ENCODE peak calls at places on chromosomes 4 and X, in eight cellular contexts. R, Y, N, H, P, I, X and B are unnamed samples.

GRCh38 chrX:45070116-45071007 is 130.3 kb downstream of the DIPK2B start:
- DNase-seq in R (peak), Y (peak), N (no peak), H (peak), P (peak), I (peak), X (peak), B (peak)

GRCh38 chrX:50458483-50458882 is 12.1 kb downstream of the DGKK start:
- DNase-seq in R (no peak), Y (no peak), N (no peak), H (no peak), P (no peak), I (no peak), X (no peak), B (no peak)

GRCh38 chr4:61934201-61934600 is 734.1 kb downstream of the ADGRL3 start:
- DNase-seq in R (no peak), Y (no peak), N (no peak), H (no peak), P (no peak), I (no peak), X (no peak), B (no peak)

GRCh38 chr4:53476232-53477037 is 99.0 kb downstream of the FIP1L1 start:
- DNase-seq in R (no peak), Y (peak), N (no peak), H (peak), P (no peak), I (peak), X (no peak), B (peak)

GRCh38 chr4:169163947-169164668 is 106.6 kb downstream of the SH3RF1 start:
- DNase-seq in R (no peak), Y (no peak), N (no peak), H (no peak), P (no peak), I (no peak), X (no peak), B (no peak)

GRCh38 chrX:106177106-106177981 is 9.2 kb downstream of the PWWP3B start:
- DNase-seq in R (no peak), Y (peak), N (no peak), H (no peak), P (no peak), I (peak), X (no peak), B (peak)

GRCh38 chrX:149871940-149872339 is 9.0 kb upstream of the MAGEA8 start:
- DNase-seq in R (peak), Y (no peak), N (peak), H (peak), P (peak), I (peak), X (peak), B (peak)

GRCh38 chrX:129772796-129773431 is 6.8 kb upstream of the SASH3 start:
- DNase-seq in R (peak), Y (peak), N (peak), H (no peak), P (peak), I (no peak), X (peak), B (no peak)

GRCh38 chrX:54180403-54180802 is 2.7 kb downstream of the FAM120C start:
- DNase-seq in R (no peak), Y (no peak), N (no peak), H (no peak), P (no peak), I (peak), X (no peak), B (peak)

GRCh38 chr4:140243345-140243753 is 89.4 kb upstream of the MAML3 start:
- DNase-seq in R (peak), Y (no peak), N (peak), H (no peak), P (peak), I (no peak), X (peak), B (no peak)
- H3K4me3 ChIP-seq in R (no peak), Y (no peak), N (no peak), H (no peak), P (no peak), I (no peak), X (no peak), B (no peak)

DNA sequence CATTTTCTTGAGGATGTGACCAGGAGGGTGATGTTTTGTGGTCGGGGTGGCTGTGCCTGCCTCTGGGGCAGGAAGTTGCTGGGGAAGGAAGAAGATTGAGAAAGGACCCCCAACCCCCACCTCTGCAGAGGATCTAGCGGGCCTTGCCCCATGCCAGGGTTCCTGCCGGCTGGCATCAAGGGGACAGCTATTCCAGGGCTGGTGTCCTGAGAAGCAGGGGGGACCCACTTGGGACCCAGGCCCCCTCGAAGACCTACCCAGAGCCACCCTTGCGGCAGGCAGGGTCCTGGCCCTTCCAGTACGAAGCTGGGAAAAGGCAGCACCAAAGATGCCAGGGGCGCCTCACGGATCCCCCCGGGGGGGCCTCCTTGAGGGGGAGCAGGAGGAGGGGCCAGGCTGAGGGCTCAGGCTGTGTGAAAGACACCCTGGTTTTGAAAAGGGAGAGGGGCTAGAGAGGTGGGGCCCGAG is 6.6 kb downstream of the SH3BP2 start:
- DNase-seq in R (no peak), Y (no peak), N (peak), H (no peak), P (no peak), I (no peak), X (peak), B (no peak)
- H3K4me3 ChIP-seq in R (peak), Y (no peak), N (no peak), H (no peak), P (no peak), I (no peak), X (peak), B (no peak)

GRCh38 chr4:1723131-1723801 is 1.9 kb downstream of the TACC3 start:
- DNase-seq in R (peak), Y (no peak), N (no peak), H (no peak), P (no peak), I (no peak), X (peak), B (no peak)
- H3K4me3 ChIP-seq in R (peak), Y (no peak), N (no peak), H (peak), P (no peak), I (peak), X (peak), B (no peak)

GRCh38 chr4:141220271-141220654 is 432 bp upstream of the ZNF330 start:
- DNase-seq in R (no peak), Y (no peak), N (no peak), H (no peak), P (no peak), I (no peak), X (no peak), B (peak)
- H3K4me3 ChIP-seq in R (peak), Y (peak), N (peak), H (peak), P (no peak), I (peak), X (peak), B (peak)

GRCh38 chr4:15005474-15006115 is 3.3 kb downstream of the CPEB2 start:
- DNase-seq in R (no peak), Y (no peak), N (no peak), H (no peak), P (no peak), I (no peak), X (no peak), B (no peak)
- H3K4me3 ChIP-seq in R (peak), Y (peak), N (peak), H (peak), P (no peak), I (peak), X (peak), B (peak)

GRCh38 chrX:139446832-139447231 is 83.7 kb upstream of the F9 start:
- DNase-seq in R (no peak), Y (no peak), N (no peak), H (no peak), P (no peak), I (no peak), X (no peak), B (no peak)
- H3K4me3 ChIP-seq in R (no peak), Y (no peak), N (no peak), H (no peak), P (no peak), I (no peak), X (no peak), B (no peak)

DNA sequence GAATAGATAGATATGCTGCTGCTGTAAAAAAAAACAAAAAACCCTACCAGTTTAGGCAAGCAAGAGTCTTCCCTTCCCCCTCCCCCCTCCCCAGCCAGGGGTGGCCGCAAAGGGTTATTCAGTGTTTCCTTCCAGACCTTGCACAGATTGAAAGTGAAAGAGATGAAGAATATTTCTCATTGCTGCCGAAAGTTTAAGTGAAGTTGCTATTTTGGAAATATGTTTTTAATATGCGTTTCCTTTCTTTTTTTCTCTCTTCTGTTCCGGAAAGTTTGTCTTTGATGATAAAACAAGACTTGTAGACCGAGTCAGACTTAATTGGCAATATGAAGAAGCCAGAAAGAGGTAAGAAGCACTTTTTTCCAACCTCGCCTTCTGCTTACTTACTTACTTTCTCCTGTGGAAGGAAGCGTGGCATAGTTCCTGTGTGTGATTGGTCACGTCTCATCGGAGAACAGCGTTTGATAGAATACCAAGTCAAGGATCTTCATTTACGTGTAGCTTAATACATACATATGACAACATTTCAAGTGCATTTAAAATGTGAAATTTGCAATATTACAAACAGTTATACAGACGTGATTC is 58.4 kb upstream of the CLCN4 start:
- DNase-seq in R (peak), Y (no peak), N (no peak), H (no peak), P (peak), I (peak), X (no peak), B (peak)
- H3K4me3 ChIP-seq in R (peak), Y (no peak), N (no peak), H (no peak), P (no peak), I (no peak), X (no peak), B (no peak)

GRCh38 chrX:153766098-153766817 is 2.2 kb downstream of the PLXNB3 start:
- DNase-seq in R (peak), Y (no peak), N (peak), H (peak), P (no peak), I (peak), X (peak), B (peak)
- H3K4me3 ChIP-seq in R (no peak), Y (peak), N (no peak), H (no peak), P (no peak), I (peak), X (peak), B (peak)